ENCODE peak calls at places on chromosomes 3 and 15, in seven cellular contexts. H is CD8-positive, alpha-beta memory T cell; B is neural progenitor cell; X is astrocyte of the spinal cord; W is AG08396; E is posterior vena cava; Z is activated naive CD4-positive, alpha-beta T cell. D is an unnamed sample.
A peak's percentile ranks its signal among the peaks of the same experiment; 100 is the strongest.

GRCh38 chr3:182384182-182384581 is 409.1 kb upstream of the ATP11B start:
- DNase-seq in X (peak; percentile 63), W (no peak), B (no peak), Z (no peak), E (no peak), H (no peak), D (no peak)

GRCh38 chr15:85354432-85354831 is 26.0 kb upstream of the AKAP13 start:
- DNase-seq in B (no peak), X (peak; percentile 40), Z (no peak), H (no peak), W (peak; percentile 13), E (no peak), D (no peak)

GRCh38 chr3:147130461-147130860 is 275.9 kb downstream of the ZIC4 start:
- DNase-seq in E (no peak), B (no peak), H (no peak), W (no peak), Z (no peak), X (peak; percentile 26), D (no peak)

GRCh38 chr3:191985691-191986090 is 524.7 kb downstream of the PYDC2 start:
- DNase-seq in X (peak; percentile 36), W (no peak), E (no peak), B (no peak), Z (no peak), H (no peak), D (no peak)

GRCh38 chr15:83064859-83065258 is 2.2 kb downstream of the BTBD1 start:
- DNase-seq in W (no peak), B (no peak), E (no peak), X (no peak), Z (no peak), H (no peak), D (no peak)

GRCh38 chr15:32818758-32819405 is 101.1 kb downstream of the GREM1 start:
- DNase-seq in Z (no peak), B (peak; percentile 10), H (no peak), W (no peak), E (no peak), X (peak; percentile 75), D (no peak)

GRCh38 chr15:66558271-66558670 is 7.5 kb downstream of the LCTL start:
- DNase-seq in X (no peak), Z (no peak), W (no peak), E (no peak), B (no peak), H (no peak), D (no peak)

GRCh38 chr3:45225465-45226205 is 452 bp downstream of the TMEM158 start:
- DNase-seq in X (no peak), E (no peak), B (peak; percentile 74), W (peak; percentile 51), Z (no peak), H (no peak), D (no peak)

GRCh38 chr3:5187920-5188418 is 462 bp downstream of the EDEM1 start:
- DNase-seq in E (peak; percentile 89), X (no peak), H (peak; percentile 72), W (peak; percentile 66), Z (peak; percentile 20), B (peak; percentile 73), D (no peak)

GRCh38 chr3:157390713-157391515 is 45.7 kb upstream of the PTX3 start:
- DNase-seq in Z (no peak), H (no peak), B (no peak), W (no peak), E (no peak), X (no peak), D (no peak)

GRCh38 chr15:90594297-90594696 is 64.6 kb downstream of the CRTC3 start:
- DNase-seq in E (peak; percentile 92), W (no peak), Z (peak; percentile 32), H (peak; percentile 80), B (no peak), X (no peak), D (no peak)

GRCh38 chr3:4474683-4475490 is 7.8 kb upstream of the SUMF1 start:
- DNase-seq in Z (no peak), B (peak; percentile 52), X (peak; percentile 90), E (no peak), W (peak; percentile 36), H (no peak), D (no peak)

GRCh38 chr3:119681279-119681678 is 4.1 kb upstream of the COX17 start:
- DNase-seq in W (peak; percentile 48), B (peak; percentile 25), H (no peak), Z (no peak), X (peak; percentile 51), E (no peak), D (no peak)

GRCh38 chr3:44924102-44925084 is 50.0 kb downstream of the TGM4 start:
- DNase-seq in H (no peak), B (no peak), Z (no peak), E (no peak), X (peak; percentile 13), W (peak; percentile 45), D (no peak)

GRCh38 chr3:9727041-9727595 is 4.4 kb upstream of the BRPF1 start:
- DNase-seq in W (no peak), E (no peak), Z (no peak), H (peak; percentile 69), X (no peak), B (peak; percentile 69), D (no peak)

GRCh38 chr3:53252105-53252946 is 3.5 kb downstream of the TKT start:
- DNase-seq in H (no peak), W (no peak), E (no peak), B (no peak), Z (no peak), X (no peak), D (no peak)

GRCh38 chr3:128698211-128699011 is 27.6 kb upstream of the RAB7A start:
- DNase-seq in W (peak; percentile 71), B (peak; percentile 56), Z (no peak), E (peak; percentile 81), X (peak; percentile 5), H (no peak), D (no peak)

GRCh38 chr3:159936541-159936940 is 52.1 kb upstream of the IL12A start:
- DNase-seq in H (no peak), E (no peak), Z (no peak), W (no peak), X (no peak), B (no peak), D (no peak)

GRCh38 chr15:73325191-73325980 is 43.4 kb downstream of the HCN4 start:
- DNase-seq in X (no peak), E (peak; percentile 47), W (no peak), H (no peak), Z (no peak), B (no peak), D (peak; percentile 68)

GRCh38 chr15:29143909-29144308 is 125.7 kb downstream of the NSMCE3 start:
- DNase-seq in X (peak; percentile 83), Z (no peak), W (peak; percentile 66), B (no peak), H (no peak), E (no peak), D (no peak)

GRCh38 chr15:40469776-40470390 is 901 bp upstream of the CHST14 start:
- DNase-seq in H (no peak), E (no peak), X (peak; percentile 16), B (no peak), W (no peak), Z (no peak), D (peak; percentile 48)

GRCh38 chr15:28881170-28881569 is 4.6 kb upstream of the APBA2 start:
- DNase-seq in X (peak; percentile 33), E (no peak), H (no peak), B (no peak), W (peak; percentile 45), Z (no peak), D (no peak)

GRCh38 chr15:95922431-95922830 is 408.1 kb upstream of the NR2F2 start:
- DNase-seq in W (no peak), H (no peak), B (no peak), E (no peak), X (no peak), Z (no peak), D (no peak)

GRCh38 chr3:10173926-10174435 is 9.3 kb downstream of the IRAK2 start:
- DNase-seq in H (no peak), E (peak; percentile 93), B (no peak), X (peak; percentile 97), W (peak; percentile 93), Z (no peak), D (no peak)

GRCh38 chr3:101963902-101964362 is 114.6 kb downstream of the NFKBIZ start:
- DNase-seq in E (no peak), B (no peak), X (peak; percentile 66), Z (no peak), W (peak; percentile 36), H (no peak), D (no peak)

GRCh38 chr3:50237133-50237651 is 1.2 kb downstream of the GNAI2 start:
- DNase-seq in H (no peak), B (peak; percentile 65), Z (no peak), W (peak; percentile 55), X (no peak), E (no peak), D (no peak)

GRCh38 chr3:96294143-96294542 is 520.3 kb upstream of the EPHA6 start:
- DNase-seq in X (no peak), Z (no peak), W (no peak), B (no peak), E (no peak), H (no peak), D (no peak)

GRCh38 chr3:88336894-88337293 is 187.1 kb downstream of the C3orf38 start:
- DNase-seq in Z (no peak), X (no peak), B (no peak), W (no peak), E (no peak), H (no peak), D (no peak)

GRCh38 chr3:161602451-161602850 is 105.8 kb downstream of the OTOL1 start:
- DNase-seq in B (no peak), Z (no peak), E (no peak), X (no peak), W (no peak), H (no peak), D (no peak)

GRCh38 chr15:41958002-41958420 is 14.3 kb downstream of the EHD4 start:
- DNase-seq in Z (no peak), E (no peak), B (no peak), X (no peak), W (no peak), H (no peak), D (no peak)

GRCh38 chr3:14460342-14461005 is 58.1 kb downstream of the SLC6A6 start:
- DNase-seq in E (peak; percentile 92), B (no peak), X (peak; percentile 98), H (no peak), W (peak; percentile 86), Z (no peak), D (peak; percentile 69)

GRCh38 chr3:81651139-81651538 is 110.3 kb downstream of the GBE1 start:
- DNase-seq in E (no peak), H (no peak), W (no peak), B (no peak), Z (no peak), X (no peak), D (no peak)

GRCh38 chr15:34013746-34014145 is 25.3 kb downstream of the AVEN start:
- DNase-seq in Z (no peak), H (no peak), E (no peak), B (no peak), W (no peak), X (no peak), D (no peak)

GRCh38 chr15:70098461-70099166 is 897 bp upstream of the TLE3 start:
- DNase-seq in W (no peak), H (peak; percentile 60), B (peak; percentile 91), Z (peak; percentile 32), X (peak; percentile 37), E (peak; percentile 87), D (peak; percentile 85)

GRCh38 chr15:92429378-92430066 is 35.8 kb downstream of the ST8SIA2 start:
- DNase-seq in X (peak; percentile 85), E (no peak), H (no peak), Z (no peak), W (peak; percentile 51), B (peak; percentile 65), D (no peak)